ENCODE peak calls at places on chromosomes 4 and X, in nine cellular contexts. W is pancreas, H is NB4, L is thyroid gland, C is choroid plexus epithelial cell, P is AG09309, B is cardiac muscle cell, R is lung, D is body of pancreas. F is an unnamed sample.

GRCh38 chr4:40933272-40934053 is 183.7 kb downstream of the NSUN7 start:
- DNase-seq in D (no peak), P (no peak), L (no peak), H (peak), R (no peak), B (peak), W (no peak), C (peak), F (peak)

GRCh38 chr4:147830987-147831386 is 99.1 kb downstream of the ARHGAP10 start:
- DNase-seq in H (no peak), C (peak), L (no peak), P (no peak), D (no peak), R (no peak), W (no peak), B (peak), F (peak)

GRCh38 chrX:104270916-104271512 is 16.3 kb upstream of the ESX1 start:
- DNase-seq in R (no peak), D (peak), L (peak), P (no peak), B (peak), C (peak), H (peak), W (peak), F (peak)

GRCh38 chrX:104270212-104270611 is 15.5 kb upstream of the ESX1 start:
- DNase-seq in B (no peak), C (no peak), W (no peak), H (peak), R (no peak), L (no peak), P (no peak), D (no peak), F (no peak)

GRCh38 chr4:82644731-82645126 is 82.9 kb upstream of the TMEM150C start:
- DNase-seq in L (no peak), W (no peak), B (no peak), H (no peak), P (no peak), D (no peak), R (no peak), C (no peak), F (no peak)

GRCh38 chr4:2302387-2303119 is 40.6 kb upstream of the MXD4 start:
- DNase-seq in C (no peak), P (no peak), L (peak), R (no peak), B (no peak), D (no peak), W (no peak), H (no peak), F (no peak)

GRCh38 chrX:72268601-72269365 is 8.3 kb downstream of the RPS4X start:
- DNase-seq in H (no peak), B (peak), D (no peak), R (no peak), C (peak), P (peak), W (no peak), L (no peak), F (peak)

GRCh38 chrX:46551494-46552128 is 6.4 kb upstream of the ZNF674 start:
- DNase-seq in R (no peak), P (no peak), H (no peak), C (peak), W (no peak), B (peak), D (no peak), L (no peak), F (no peak)

GRCh38 chr4:8585186-8585585 is 5.0 kb downstream of the GPR78 start:
- DNase-seq in H (no peak), C (no peak), P (no peak), W (no peak), L (no peak), D (no peak), B (no peak), R (no peak), F (no peak)

DNA sequence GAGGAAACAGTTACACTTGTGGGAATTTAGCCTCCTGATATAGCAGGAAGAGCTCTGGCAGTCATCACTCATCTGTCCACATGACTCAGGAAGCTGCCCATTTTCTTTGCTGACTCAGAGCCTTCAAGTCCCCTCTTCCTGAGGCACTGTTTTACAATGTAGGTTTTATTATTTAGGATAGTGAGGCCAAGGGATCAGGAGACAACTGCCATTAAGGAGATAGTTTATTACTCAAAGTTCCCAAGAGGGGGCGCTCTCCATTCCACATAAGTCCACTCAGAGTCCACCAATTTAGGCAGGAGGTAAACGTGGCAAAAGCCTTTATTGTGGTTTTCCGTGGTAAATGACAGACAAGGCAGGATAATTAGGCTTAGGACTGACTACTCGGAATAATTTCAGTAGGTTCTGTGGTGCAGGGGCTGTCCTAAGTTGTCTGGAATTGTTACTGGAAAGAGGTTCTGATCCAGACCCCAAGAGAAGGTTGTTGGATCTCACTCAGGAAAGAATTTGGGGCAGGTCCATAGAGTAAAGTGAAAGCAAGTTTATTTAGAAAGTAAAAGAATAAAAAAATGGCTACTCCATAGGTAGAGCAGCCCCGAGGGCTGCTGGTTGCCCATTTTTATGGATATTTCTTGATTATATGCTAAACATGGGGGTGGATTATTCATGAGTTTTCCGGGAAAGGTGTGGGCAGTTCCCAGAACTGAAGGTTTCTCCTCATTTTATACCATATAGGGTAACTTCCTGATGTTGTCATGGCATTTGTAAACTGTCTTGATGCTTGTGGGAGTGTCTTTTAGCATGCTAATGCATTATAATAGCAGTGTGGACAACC is 96.0 kb upstream of the RAB40AL start:
- DNase-seq in B (peak), H (peak), C (peak), P (no peak), W (no peak), D (no peak), R (no peak), L (no peak), F (peak)
- TF ChIP-seq CTCF in B (peak), H (peak), C (peak), P (peak), W (no peak), D (no peak), R (no peak), L (no peak), F (peak)

DNA sequence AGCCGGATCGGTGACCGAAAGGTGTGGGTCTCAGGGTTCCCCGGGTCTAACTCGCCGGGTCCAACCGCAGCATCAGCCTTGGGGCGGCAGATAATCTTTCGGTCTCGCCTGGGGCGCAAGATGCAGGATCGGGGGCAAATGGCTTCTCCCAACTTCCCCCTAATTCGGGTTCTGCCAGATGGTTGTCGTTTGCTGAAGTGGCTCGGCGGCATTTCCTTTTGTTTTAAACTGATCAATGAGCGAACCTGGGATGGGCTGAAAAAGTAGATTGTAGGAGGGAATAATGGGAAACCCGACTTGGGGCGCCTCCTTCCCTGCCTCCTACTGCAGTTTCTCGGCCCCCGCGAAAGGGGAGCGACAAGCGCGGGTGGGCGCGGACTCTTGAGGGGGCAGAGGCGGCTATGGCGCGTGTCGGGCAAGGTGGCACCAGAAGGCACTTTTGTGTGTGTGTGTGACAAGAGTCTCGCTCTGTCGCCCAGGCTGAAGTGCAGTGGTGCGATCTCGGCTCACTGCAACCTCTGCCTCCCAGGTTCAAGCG is 3.1 kb downstream of the PDGFRA start:
- DNase-seq in D (no peak), P (no peak), H (no peak), R (no peak), W (no peak), C (peak), B (peak), L (no peak), F (peak)
- H3K4me3 ChIP-seq in D (no peak), P (peak), H (no peak), R (peak), W (peak), C (peak), B (peak), L (no peak), F (peak)

GRCh38 chr4:154344686-154345085 is 146.9 kb downstream of the DCHS2 start:
- DNase-seq in L (no peak), B (no peak), C (no peak), H (peak), P (no peak), D (no peak), W (no peak), R (no peak), F (no peak)
- TF ChIP-seq CTCF in L (no peak), B (no peak), C (no peak), H (no peak), P (no peak), D (no peak), W (no peak), R (no peak), F (no peak)

DNA sequence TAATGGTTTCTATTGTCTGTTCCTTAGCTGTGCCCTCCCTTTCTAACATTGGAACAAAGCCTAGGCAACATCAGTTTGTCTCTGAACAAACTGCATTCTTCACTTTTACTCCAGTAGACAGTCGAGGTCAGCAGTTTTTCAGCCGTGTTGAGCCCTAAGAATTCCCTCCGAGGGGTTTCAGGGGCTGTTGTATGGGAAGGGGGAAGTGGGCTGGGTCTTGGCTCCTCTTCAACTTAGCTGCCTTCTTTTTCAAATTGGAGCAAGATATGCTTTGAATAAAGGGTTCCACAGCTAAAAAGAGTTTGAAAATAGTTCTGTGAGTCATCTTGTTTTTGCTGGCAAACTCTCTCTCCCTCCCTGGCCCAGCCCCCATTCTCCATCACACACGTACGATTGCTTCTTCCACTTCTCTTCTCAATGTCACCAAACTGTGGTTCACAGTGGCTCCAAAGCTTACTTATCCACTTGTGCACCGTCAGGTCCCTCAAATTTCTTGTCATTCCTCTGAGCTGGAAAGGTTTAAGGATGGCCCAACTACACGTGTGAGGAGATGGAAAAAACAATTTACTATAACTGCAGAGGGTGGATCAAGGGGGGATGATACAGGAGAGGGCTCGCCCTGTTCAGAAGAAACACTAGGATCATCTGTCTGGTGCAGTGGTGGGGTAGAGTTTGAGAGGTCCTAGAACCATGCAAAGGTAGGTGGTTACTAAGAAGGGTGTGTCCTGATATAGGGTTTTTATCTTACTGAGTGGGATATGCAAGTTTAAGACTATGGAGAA is 9.2 kb upstream of the MAML3 start:
- DNase-seq in C (peak), P (no peak), H (no peak), L (no peak), D (no peak), W (no peak), B (peak), R (no peak), F (peak)
- H3K4me3 ChIP-seq in C (peak), P (peak), H (no peak), L (no peak), D (no peak), W (no peak), B (no peak), R (no peak), F (peak)

DNA sequence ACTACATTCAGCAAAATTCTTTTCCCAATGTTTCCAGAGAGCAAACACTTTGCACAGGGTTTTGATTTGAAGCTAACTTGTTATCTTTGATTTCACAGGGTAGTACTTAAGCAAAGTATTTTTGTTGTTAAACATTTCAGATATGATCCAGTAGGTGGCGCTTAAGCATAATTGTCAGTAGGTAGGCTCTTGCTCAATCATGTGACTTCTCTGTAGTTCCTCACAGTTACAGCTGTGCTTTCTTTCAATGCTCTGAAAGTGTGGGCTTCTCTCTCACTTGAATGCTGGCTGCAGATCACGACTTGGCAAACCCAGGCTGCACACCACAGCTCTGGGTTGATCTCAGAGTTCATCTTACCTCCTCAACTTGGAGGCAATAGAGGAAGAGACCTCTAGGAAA is 1016.5 kb downstream of the SH3BGRL start:
- DNase-seq in B (no peak), R (no peak), H (peak), W (no peak), P (no peak), D (no peak), L (no peak), C (peak), F (peak)
- TF ChIP-seq CTCF in B (no peak), R (no peak), H (no peak), W (peak), P (peak), D (peak), L (no peak), C (no peak), F (no peak)

DNA sequence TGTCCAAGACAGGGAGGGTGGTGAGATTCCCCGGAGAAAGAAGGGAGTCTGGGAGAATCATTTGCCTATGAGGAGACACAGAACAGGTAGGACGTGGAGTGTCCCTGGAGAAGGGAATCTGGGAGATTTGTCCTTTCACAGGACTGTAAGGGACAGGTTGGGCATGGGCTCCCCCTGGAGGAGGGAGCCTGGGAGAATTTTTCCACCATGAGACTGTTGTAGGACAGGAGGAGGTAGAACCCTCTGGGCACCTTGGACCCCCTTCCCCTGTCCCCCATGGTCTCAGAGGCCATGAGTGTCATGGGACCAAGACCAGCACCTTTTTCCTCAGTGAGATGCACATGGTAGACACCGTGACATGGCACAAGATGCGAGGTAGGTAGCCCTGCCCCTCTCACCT is 2.8 kb downstream of the PORCN start:
- DNase-seq in D (peak), B (no peak), H (no peak), R (no peak), P (no peak), L (peak), W (peak), C (no peak), F (no peak)
- H3K4me3 ChIP-seq in D (no peak), B (no peak), H (no peak), R (no peak), P (no peak), L (no peak), W (no peak), C (no peak), F (no peak)

DNA sequence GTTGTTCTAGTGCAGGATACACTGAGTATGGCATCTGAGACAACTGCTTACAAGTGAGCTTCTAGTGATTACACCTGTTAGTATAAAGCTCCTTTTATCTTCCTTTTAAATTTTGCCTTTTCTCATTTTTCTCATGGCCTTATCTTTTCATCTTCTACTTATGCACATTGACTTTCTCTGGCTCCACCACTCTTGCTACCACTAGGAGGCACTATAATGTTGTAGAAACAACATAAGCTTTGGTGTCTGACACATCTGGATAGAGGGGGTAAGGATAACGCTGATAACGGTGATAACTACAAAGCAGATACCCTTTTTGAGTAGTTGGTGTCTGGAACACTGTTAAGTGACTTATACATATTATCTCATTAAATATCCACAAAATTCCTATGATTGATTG is 187.4 kb upstream of the TEX13C start:
- DNase-seq in B (no peak), R (no peak), L (no peak), H (peak), P (no peak), D (no peak), C (no peak), W (no peak), F (no peak)
- TF ChIP-seq CTCF in B (no peak), R (no peak), L (no peak), H (peak), P (peak), D (no peak), C (no peak), W (no peak), F (no peak)

GRCh38 chrX:19800821-19801220 is 86.6 kb downstream of the SH3KBP1 start:
- DNase-seq in C (no peak), H (no peak), P (no peak), R (no peak), L (no peak), B (no peak), D (no peak), W (no peak), F (no peak)

GRCh38 chrX:19807414-19807813 is 80.0 kb downstream of the SH3KBP1 start:
- DNase-seq in P (no peak), C (no peak), W (no peak), D (no peak), R (no peak), B (no peak), L (no peak), H (no peak), F (no peak)

GRCh38 chrX:19804168-19804567 is 83.2 kb downstream of the SH3KBP1 start:
- DNase-seq in H (no peak), R (no peak), W (no peak), L (no peak), B (no peak), D (no peak), P (no peak), C (no peak), F (no peak)

GRCh38 chrX:19810370-19810769 is 77.0 kb downstream of the SH3KBP1 start:
- DNase-seq in D (no peak), H (peak), R (no peak), C (no peak), L (no peak), W (no peak), P (no peak), B (no peak), F (peak)

DNA sequence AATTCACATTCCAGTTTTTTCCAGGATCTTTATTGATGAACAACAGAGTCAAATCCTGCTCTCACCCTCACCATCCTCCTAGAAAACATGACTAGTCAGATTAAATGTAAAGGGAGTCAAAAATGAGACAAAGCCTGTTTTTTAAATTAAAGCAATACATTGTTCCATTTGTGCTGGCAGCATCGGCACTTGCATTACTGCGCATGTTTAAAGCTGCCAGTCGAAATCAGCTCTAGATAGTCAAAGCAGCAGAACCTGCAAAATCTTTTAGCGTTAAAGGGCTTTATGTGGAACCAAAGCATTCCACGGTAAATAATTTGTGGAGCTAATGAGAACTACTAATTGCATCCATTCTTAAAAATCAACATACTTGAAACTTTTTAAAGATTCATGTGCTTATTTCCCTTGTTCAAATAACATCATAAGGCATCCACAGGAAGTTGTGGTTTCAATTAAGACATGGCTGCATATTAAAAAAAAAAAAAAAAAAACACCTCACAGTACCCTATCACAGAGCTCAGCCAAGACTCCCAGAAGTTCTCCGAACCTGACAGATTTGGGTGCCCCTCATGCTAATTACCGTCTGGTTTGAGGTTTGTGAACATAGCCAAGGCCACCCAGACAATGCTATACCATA is 82.2 kb downstream of the SH3KBP1 start:
- DNase-seq in P (no peak), C (no peak), R (no peak), W (no peak), B (peak), H (no peak), D (no peak), L (no peak), F (peak)
- H3K4me3 ChIP-seq in P (no peak), C (no peak), R (no peak), W (no peak), B (no peak), H (no peak), D (no peak), L (no peak), F (no peak)